ENCODE peak calls at places on chromosomes 13 and 19, in eight cellular contexts. P is HuH-7; L is body of pancreas; D is retinal pigment epithelial cell; O is stimulated activated CD8-positive, alpha-beta memory T cell treated with anti-CD3 and anti-CD28 coated beads, Interleukin-7, amount 100 ng/mL, for 4 hours; C is esophagus squamous epithelium; J is A172; K is HEK293T. T is an unnamed sample.

GRCh38 chr19:17671906-17672305 is 16.2 kb downstream of the UNC13A start:
- DNase-seq in P (no peak), L (no peak), D (no peak), O (no peak), C (no peak), J (peak; percentile 59), K (peak; percentile 69), T (no peak)

GRCh38 chr19:13987101-13987890 is 18.8 kb downstream of the RFX1 start:
- DNase-seq in P (no peak), L (peak; percentile 36), D (no peak), O (no peak), C (no peak), J (no peak), K (no peak), T (no peak)

GRCh38 chr13:74774252-74774651 is 640.0 kb upstream of the KLF12 start:
- DNase-seq in P (no peak), L (no peak), D (no peak), O (no peak), C (no peak), J (no peak), K (no peak), T (no peak)

GRCh38 chr13:66859934-66860867 is 369.9 kb downstream of the PCDH9 start:
- DNase-seq in P (no peak), L (no peak), D (no peak), O (no peak), C (no peak), J (no peak), K (no peak), T (no peak)

GRCh38 chr13:20415694-20416107 is 110.0 kb downstream of the CRYL1 start:
- DNase-seq in P (no peak), L (no peak), D (no peak), O (no peak), C (no peak), J (no peak), K (no peak), T (no peak)

GRCh38 chr19:33434886-33435705 is 61.6 kb downstream of the CEBPG start:
- DNase-seq in P (no peak), L (no peak), D (no peak), O (no peak), C (no peak), J (peak; percentile 64), K (no peak), T (no peak)

GRCh38 chr13:114119196-114119595 is 13.2 kb downstream of the RASA3 start:
- DNase-seq in P (no peak), L (peak; percentile 42), D (peak; percentile 68), O (no peak), C (no peak), J (peak; percentile 93), K (no peak), T (peak; percentile 74)

GRCh38 chr19:43675269-43675879 is 5.4 kb upstream of the PLAUR start:
- DNase-seq in P (no peak), L (peak; percentile 73), D (peak; percentile 59), O (no peak), C (no peak), J (peak; percentile 95), K (no peak), T (peak; percentile 77)

GRCh38 chr19:32675720-32676185 is at the start of gene RGS9BP:
- DNase-seq in P (peak; percentile 91), L (peak; percentile 72), D (no peak), O (peak; percentile 46), C (no peak), J (peak; percentile 70), K (peak; percentile 78), T (no peak)

GRCh38 chr13:44292545-44292944 is 81.1 kb upstream of the SERP2 start:
- DNase-seq in P (no peak), L (no peak), D (no peak), O (no peak), C (no peak), J (no peak), K (no peak), T (no peak)

GRCh38 chr19:51020988-51021651 is 1.6 kb upstream of the KLK10 start:
- DNase-seq in P (peak; percentile 66), L (peak; percentile 41), D (peak; percentile 48), O (no peak), C (no peak), J (peak; percentile 45), K (peak; percentile 34), T (no peak)

GRCh38 chr13:22505489-22505888 is 675.3 kb upstream of the SGCG start:
- DNase-seq in P (no peak), L (no peak), D (peak; percentile 84), O (no peak), C (no peak), J (no peak), K (no peak), T (no peak)

GRCh38 chr13:59666504-59666903 is 497.2 kb downstream of the DIAPH3 start:
- DNase-seq in P (no peak), L (no peak), D (peak; percentile 36), O (no peak), C (no peak), J (no peak), K (no peak), T (no peak)

GRCh38 chr19:54172413-54172763 is 572 bp downstream of the TMC4 start:
- DNase-seq in P (no peak), L (no peak), D (no peak), O (no peak), C (no peak), J (no peak), K (no peak), T (no peak)

GRCh38 chr19:20078696-20079095 is 896 bp downstream of the ZNF90 start:
- DNase-seq in P (no peak), L (peak; percentile 15), D (no peak), O (no peak), C (no peak), J (no peak), K (no peak), T (no peak)

GRCh38 chr19:35966771-35967170 is 28.2 kb upstream of the SDHAF1 start:
- DNase-seq in P (no peak), L (no peak), D (no peak), O (no peak), C (no peak), J (no peak), K (no peak), T (no peak)

GRCh38 chr13:29448124-29448685 is 147.3 kb downstream of the SLC7A1 start:
- DNase-seq in P (no peak), L (no peak), D (no peak), O (no peak), C (no peak), J (no peak), K (no peak), T (no peak)

GRCh38 chr13:37364024-37364423 is 234.5 kb downstream of the POSTN start:
- DNase-seq in P (no peak), L (no peak), D (peak; percentile 28), O (no peak), C (no peak), J (no peak), K (no peak), T (no peak)

GRCh38 chr13:105278797-105279425 is 1256.6 kb downstream of the EFNB2 start:
- DNase-seq in P (no peak), L (no peak), D (no peak), O (no peak), C (no peak), J (no peak), K (no peak), T (no peak)

GRCh38 chr13:37070956-37071355 is 11.5 kb upstream of the SUPT20H start:
- DNase-seq in P (no peak), L (no peak), D (no peak), O (no peak), C (no peak), J (no peak), K (no peak), T (no peak)

GRCh38 chr19:49938662-49939061 is 9.4 kb upstream of the NUP62 start:
- DNase-seq in P (no peak), L (no peak), D (no peak), O (no peak), C (no peak), J (no peak), K (no peak), T (no peak)

GRCh38 chr13:85204668-85205344 is 594.4 kb downstream of the SLITRK6 start:
- DNase-seq in P (no peak), L (no peak), D (no peak), O (no peak), C (no peak), J (no peak), K (no peak), T (no peak)

GRCh38 chr19:34404109-34404909 is at the start of gene PDCD2L:
- DNase-seq in P (peak; percentile 98), L (peak; percentile 96), D (peak; percentile 62), O (peak; percentile 91), C (peak; percentile 34), J (peak; percentile 87), K (peak; percentile 96), T (peak; percentile 61)

GRCh38 chr19:10682397-10683063 is 18.7 kb upstream of the QTRT1 start:
- DNase-seq in P (no peak), L (no peak), D (no peak), O (no peak), C (no peak), J (no peak), K (no peak), T (no peak)

GRCh38 chr19:48991823-48992570 is 1.1 kb downstream of the GYS1 start:
- DNase-seq in P (no peak), L (peak; percentile 69), D (peak; percentile 41), O (no peak), C (no peak), J (peak; percentile 42), K (peak; percentile 60), T (peak; percentile 43)

GRCh38 chr19:4059931-4060620 is 6.6 kb downstream of the ZBTB7A start:
- DNase-seq in P (no peak), L (peak; percentile 42), D (no peak), O (peak; percentile 79), C (no peak), J (peak; percentile 40), K (no peak), T (no peak)

GRCh38 chr13:37413161-37413560 is 185.4 kb downstream of the POSTN start:
- DNase-seq in P (no peak), L (no peak), D (no peak), O (no peak), C (no peak), J (no peak), K (no peak), T (no peak)

GRCh38 chr19:14113762-14114414 is 3.7 kb downstream of the PRKACA start:
- DNase-seq in P (no peak), L (no peak), D (no peak), O (no peak), C (no peak), J (no peak), K (peak; percentile 38), T (no peak)

GRCh38 chr19:9406798-9407352 is 28.5 kb downstream of the ZNF266 start:
- DNase-seq in P (no peak), L (peak; percentile 47), D (peak; percentile 26), O (peak; percentile 21), C (no peak), J (peak; percentile 35), K (peak; percentile 10), T (peak; percentile 35)

GRCh38 chr13:29579094-29579493 is 16.4 kb downstream of the SLC7A1 start:
- DNase-seq in P (no peak), L (no peak), D (no peak), O (no peak), C (no peak), J (no peak), K (no peak), T (no peak)

GRCh38 chr13:42574435-42575311 is 721 bp downstream of the TNFSF11 start:
- DNase-seq in P (no peak), L (no peak), D (no peak), O (peak; percentile 63), C (no peak), J (no peak), K (no peak), T (no peak)

T was measured in kidney epithelial cell.